ENCODE peak calls at places on chromosome 14, in seven cellular contexts. M is aorta; H is heart right ventricle; P is left lung; S is colonic mucosa; Z is CD8-positive, alpha-beta memory T cell; E is transverse colon. W is an unnamed sample. For H3K4me1, the result is how much of the 10 kb centered on the place peaks cover.

GRCh38 chr14:75690010-75690409 is 29.0 kb downstream of the TTLL5 start:
- DNase-seq in S (no peak), H (no peak), P (no peak), E (no peak), M (no peak), Z (no peak), W (no peak)

GRCh38 chr14:52583544-52583943 is 30.9 kb downstream of the GPR137C start:
- DNase-seq in H (no peak), M (no peak), Z (no peak), E (no peak), S (no peak), P (no peak), W (no peak)

GRCh38 chr14:58640959-58641358 is 3.2 kb downstream of the DACT1 start:
- DNase-seq in E (no peak), Z (no peak), H (no peak), S (no peak), M (no peak), P (no peak), W (no peak)

GRCh38 chr14:87547536-87547935 is 445.4 kb downstream of the GALC start:
- DNase-seq in S (no peak), Z (no peak), P (no peak), E (no peak), M (no peak), H (no peak), W (no peak)

GRCh38 chr14:54188036-54188666 is 208.7 kb upstream of the CDKN3 start:
- DNase-seq in H (no peak), M (no peak), Z (no peak), S (no peak), P (no peak), E (no peak), W (no peak)

GRCh38 chr14:68796418-68797101 is 3.7 kb upstream of the ZFP36L1 start:
- DNase-seq in E (no peak), P (no peak), H (no peak), Z (no peak), M (no peak), S (no peak), W (no peak)

GRCh38 chr14:34874386-34875030 is 652 bp downstream of the BAZ1A start:
- DNase-seq in S (peak), E (peak), H (peak), M (peak), Z (peak), P (peak), W (peak)

GRCh38 chr14:76784881-76785280 is 23.6 kb downstream of the VASH1 start:
- DNase-seq in M (peak), E (peak), S (peak), P (peak), H (peak), Z (peak), W (peak)

GRCh38 chr14:99233222-99234035 is 38.6 kb downstream of the BCL11B start:
- DNase-seq in S (no peak), M (peak), Z (no peak), P (no peak), H (no peak), E (no peak), W (no peak)

GRCh38 chr14:68268719-68269118 is 449.1 kb downstream of the RAD51B start:
- DNase-seq in S (no peak), E (no peak), H (no peak), Z (no peak), P (no peak), M (no peak), W (peak)

GRCh38 chr14:38721822-38722431 is 381.1 kb downstream of the SEC23A start:
- DNase-seq in E (peak), P (peak), S (peak), H (peak), Z (no peak), M (peak), W (peak)

GRCh38 chr14:37622231-37622923 is 26.9 kb downstream of the TTC6 start:
- DNase-seq in E (no peak), S (no peak), Z (no peak), H (no peak), P (no peak), M (no peak), W (peak)

GRCh38 chr14:103233328-103233727 is 100.7 kb upstream of the EIF5 start:
- DNase-seq in M (no peak), S (no peak), P (no peak), H (no peak), Z (no peak), E (no peak), W (no peak)

GRCh38 chr14:85131523-85131922 is 398.4 kb upstream of the FLRT2 start:
- DNase-seq in Z (no peak), M (no peak), S (no peak), P (peak), H (no peak), E (no peak), W (no peak)

GRCh38 chr14:101716077-101716950 is 45.2 kb upstream of the PPP2R5C start:
- DNase-seq in E (no peak), M (no peak), S (peak), Z (no peak), P (no peak), H (no peak), W (no peak)

GRCh38 chr14:84112589-84112988 is 1417.4 kb upstream of the FLRT2 start:
- DNase-seq in M (no peak), H (no peak), S (no peak), E (no peak), P (no peak), Z (no peak), W (no peak)

GRCh38 chr14:92615451-92615850 is 101.9 kb downstream of the RIN3 start:
- DNase-seq in P (no peak), M (no peak), S (no peak), E (no peak), H (no peak), Z (peak), W (no peak)

GRCh38 chr14:99609245-99610117 is 5.5 kb upstream of the CCDC85C start:
- DNase-seq in P (no peak), M (no peak), S (no peak), Z (no peak), H (no peak), E (peak), W (no peak)

GRCh38 chr14:101119830-101120571 is 216.5 kb upstream of the RTL1 start:
- DNase-seq in Z (no peak), P (peak), S (peak), E (no peak), M (no peak), H (no peak), W (no peak)

GRCh38 chr14:64683264-64683663 is 21.0 kb upstream of the PLEKHG3 start:
- DNase-seq in P (no peak), S (no peak), E (no peak), M (no peak), Z (no peak), H (no peak), W (no peak)

GRCh38 chr14:64725879-64726584 is 21.8 kb downstream of the PLEKHG3 start:
- DNase-seq in S (no peak), M (peak), H (no peak), E (no peak), Z (no peak), P (no peak), W (no peak)

GRCh38 chr14:51538973-51539372 is 112.7 kb upstream of the FRMD6 start:
- DNase-seq in P (no peak), M (no peak), S (no peak), E (no peak), Z (no peak), H (no peak), W (no peak)

GRCh38 chr14:88204221-88204620 is 118.8 kb downstream of the KCNK10 start:
- DNase-seq in S (peak), H (no peak), M (no peak), Z (no peak), P (no peak), E (peak), W (no peak)

GRCh38 chr14:20934148-20934762 is 21.0 kb upstream of the RNASE2 start:
- DNase-seq in M (peak), Z (peak), H (peak), P (no peak), E (peak), S (no peak), W (peak)

GRCh38 chr14:58832010-58832409 is 194.2 kb downstream of the DACT1 start:
- DNase-seq in Z (no peak), M (no peak), P (no peak), S (no peak), H (no peak), E (peak), W (no peak)

GRCh38 chr14:97442363-97442762 is 645.2 kb downstream of the VRK1 start:
- DNase-seq in M (no peak), E (no peak), P (no peak), Z (no peak), S (no peak), H (no peak), W (no peak)

GRCh38 chr14:69519253-69519661 is 34.7 kb downstream of the PLEKHD1 start:
- DNase-seq in S (no peak), H (no peak), E (no peak), Z (no peak), M (no peak), P (no peak), W (no peak)

GRCh38 chr14:35387209-35387608 is 17.3 kb downstream of the NFKBIA start:
- DNase-seq in H (no peak), M (no peak), E (no peak), P (no peak), S (no peak), Z (no peak), W (no peak)

GRCh38 chr14:21923820-21924219 is 250.2 kb upstream of the OR4E1 start:
- DNase-seq in S (no peak), M (no peak), E (no peak), Z (peak), H (no peak), P (no peak), W (no peak)

GRCh38 chr14:63178912-63179311 is 25.3 kb upstream of the RHOJ start:
- DNase-seq in P (no peak), E (no peak), M (no peak), Z (no peak), S (no peak), H (no peak), W (no peak)

GRCh38 chr14:38616959-38617358 is 361.1 kb upstream of the CLEC14A start:
- DNase-seq in Z (no peak), H (no peak), P (peak), M (no peak), E (no peak), S (no peak), W (no peak)

GRCh38 chr14:23694085-23694975 is 58.2 kb downstream of the DHRS2 start:
- DNase-seq in S (no peak), Z (no peak), M (no peak), E (no peak), H (no peak), P (no peak), W (peak)

GRCh38 chr14:52825085-52825484 is 33.7 kb upstream of the GNPNAT1 start:
- DNase-seq in H (no peak), S (no peak), Z (no peak), M (no peak), P (no peak), E (no peak), W (no peak)

GRCh38 chr14:69237142-69237541 is 22.8 kb upstream of the GALNT16 start:
- DNase-seq in H (no peak), M (no peak), P (no peak), Z (no peak), E (no peak), S (no peak), W (no peak)

GRCh38 chr14:100341301-100342031 is 18.3 kb downstream of the SLC25A47 start:
- DNase-seq in P (peak), Z (no peak), H (no peak), E (no peak), M (peak), S (no peak), W (peak)

GRCh38 chr14:85416771-85417170 is 113.2 kb upstream of the FLRT2 start:
- DNase-seq in E (no peak), H (no peak), S (no peak), P (no peak), Z (no peak), M (no peak), W (no peak)

GRCh38 chr14:97298775-97299174 is 501.6 kb downstream of the VRK1 start:
- DNase-seq in Z (no peak), P (no peak), M (no peak), H (no peak), S (no peak), E (no peak), W (no peak)

DNA sequence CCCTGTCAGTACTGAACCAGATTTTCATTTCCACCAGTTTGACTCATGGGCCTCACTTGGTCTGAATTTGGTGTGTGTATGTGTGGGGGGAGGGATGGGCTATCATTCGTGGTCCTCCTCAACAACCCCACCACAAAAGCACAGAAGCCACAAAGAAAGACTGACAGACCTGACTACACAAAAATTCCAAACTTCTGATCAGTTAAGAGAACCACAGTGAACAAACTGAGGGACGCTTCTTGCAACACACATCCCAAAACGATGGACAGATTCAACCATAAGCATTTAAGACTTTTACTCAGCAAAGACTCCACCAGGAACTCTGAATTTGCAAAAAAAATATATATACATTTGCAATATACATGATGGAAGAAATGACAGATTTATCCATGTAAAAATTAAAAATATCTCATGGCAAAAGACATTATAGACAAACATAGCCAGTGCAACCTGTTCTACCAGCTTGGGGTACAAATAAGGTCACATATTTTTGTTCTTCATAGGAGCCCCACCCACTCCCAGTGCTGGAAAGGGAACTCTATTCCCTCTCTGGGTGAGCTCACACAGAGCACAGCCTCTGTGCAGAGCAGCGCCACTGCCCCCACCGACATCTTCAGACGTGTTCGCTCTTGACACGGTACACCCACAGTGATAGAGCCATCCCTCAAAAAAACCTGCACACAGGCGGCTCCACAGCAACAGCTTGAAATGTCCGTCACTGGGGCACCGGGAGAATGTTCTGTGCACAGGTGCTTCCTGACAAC is 49.7 kb downstream of the JAG2 start:
- DNase-seq in M (peak), E (no peak), S (no peak), H (no peak), Z (no peak), P (peak), W (no peak)
- H3K4me1 ChIP-seq in M (under half), E (under half), S (under half), H (under half), Z (under half), P (under half), W (under half)

GRCh38 chr14:32697114-32697513 is 241.6 kb upstream of the NPAS3 start:
- DNase-seq in Z (no peak), H (no peak), P (no peak), M (no peak), S (no peak), E (no peak), W (no peak)

GRCh38 chr14:32696325-32697101 is 242.2 kb upstream of the NPAS3 start:
- DNase-seq in E (no peak), H (no peak), P (no peak), M (no peak), Z (no peak), S (no peak), W (no peak)

GRCh38 chr14:32694795-32695449 is 243.8 kb upstream of the NPAS3 start:
- DNase-seq in Z (no peak), E (no peak), S (no peak), H (no peak), M (no peak), P (no peak), W (no peak)

GRCh38 chr14:32698831-32699230 is 239.8 kb upstream of the NPAS3 start:
- DNase-seq in H (no peak), S (no peak), E (no peak), M (no peak), Z (no peak), P (no peak), W (no peak)

GRCh38 chr14:32697704-32698103 is 241.0 kb upstream of the NPAS3 start:
- DNase-seq in S (no peak), P (no peak), E (no peak), Z (no peak), H (no peak), M (no peak), W (peak)
- H3K4me1 ChIP-seq in S (under half), P (under half), E (under half), Z (under half), H (under half), M (under half), W (under half)

DNA sequence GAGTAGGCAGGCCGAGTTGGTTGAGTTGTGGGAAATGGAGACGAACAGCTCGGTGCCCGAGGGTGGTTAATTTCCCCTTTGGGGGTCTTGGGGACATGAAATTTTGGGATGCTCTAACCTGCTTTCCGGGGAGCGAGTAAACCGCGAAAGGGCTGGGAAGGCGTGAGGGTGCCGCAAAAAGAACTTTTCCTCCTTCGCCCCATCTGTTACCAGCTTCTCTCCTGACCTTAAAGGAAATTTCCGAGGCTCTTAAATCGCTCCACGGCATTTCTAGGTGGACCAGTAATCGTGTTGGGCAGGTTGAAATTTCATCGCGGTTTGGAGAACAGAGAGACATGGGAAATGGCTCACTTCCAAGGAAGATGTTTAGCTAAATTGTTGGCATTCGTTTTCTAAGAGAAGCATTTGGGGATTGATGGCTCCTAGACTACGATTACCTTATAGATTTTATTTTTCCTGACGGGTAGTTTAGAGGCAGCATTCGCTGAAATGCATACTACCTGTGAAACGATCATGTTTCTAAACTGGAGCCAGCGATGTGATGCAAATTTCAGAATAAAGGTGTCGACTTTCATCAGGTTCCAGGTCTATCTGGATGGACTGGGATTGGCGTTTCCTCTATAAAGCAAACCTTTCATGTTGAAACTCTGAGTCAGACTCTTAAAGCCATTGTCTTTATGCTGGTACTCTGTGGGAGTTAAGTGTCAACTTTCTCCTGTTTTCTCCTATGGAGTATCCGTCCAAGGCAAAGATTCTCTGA is 414.5 kb downstream of the PCNX1 start:
- DNase-seq in M (no peak), H (no peak), P (no peak), E (no peak), S (peak), Z (no peak), W (peak)
- H3K4me1 ChIP-seq in M (under half), H (under half), P (half or more), E (under half), S (under half), Z (under half), W (under half)

GRCh38 chr14:105068818-105069217 is 3.6 kb upstream of the GPR132 start:
- DNase-seq in E (no peak), P (no peak), Z (no peak), M (no peak), S (no peak), H (no peak), W (no peak)
- H3K4me1 ChIP-seq in E (under half), P (half or more), Z (half or more), M (under half), S (under half), H (under half), W (under half)

GRCh38 chr14:93963692-93964091 is 12.7 kb downstream of the ASB2 start:
- DNase-seq in Z (no peak), P (no peak), E (no peak), M (no peak), H (no peak), S (no peak), W (no peak)

GRCh38 chr14:93964820-93965286 is 11.5 kb downstream of the ASB2 start:
- DNase-seq in P (no peak), E (no peak), Z (no peak), M (no peak), S (no peak), H (no peak), W (no peak)

GRCh38 chr14:93964281-93964680 is 12.1 kb downstream of the ASB2 start:
- DNase-seq in P (no peak), H (no peak), E (no peak), Z (no peak), S (no peak), M (no peak), W (no peak)

GRCh38 chr14:93965968-93966474 is 10.3 kb downstream of the ASB2 start:
- DNase-seq in M (no peak), S (no peak), Z (no peak), E (no peak), H (no peak), P (no peak), W (no peak)

DNA sequence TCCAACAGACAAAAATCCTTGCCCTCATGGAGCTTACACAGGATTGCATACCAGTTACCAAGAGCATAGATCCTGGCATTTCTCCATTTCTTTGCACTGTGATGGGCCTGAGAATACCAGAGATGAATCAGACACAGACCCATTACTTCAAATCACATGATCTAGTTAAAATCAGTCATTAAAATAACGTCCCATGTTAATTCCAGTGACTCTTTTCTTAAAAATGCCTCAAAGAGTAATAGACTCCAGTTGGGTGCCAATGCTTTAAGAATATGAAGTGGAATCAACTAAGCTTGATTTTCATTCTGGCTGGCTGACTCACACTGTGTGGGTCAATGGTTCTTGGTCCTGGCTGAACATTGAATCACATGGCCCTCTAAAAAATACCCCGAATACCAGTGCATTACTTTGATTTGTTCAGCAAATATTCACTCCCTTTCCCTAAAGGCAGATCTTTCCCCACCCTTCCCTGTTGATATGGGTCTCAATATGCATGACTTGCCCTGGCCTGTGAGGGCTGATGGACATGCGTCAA is 11.0 kb downstream of the ASB2 start:
- DNase-seq in H (no peak), S (no peak), E (no peak), P (no peak), Z (no peak), M (no peak), W (no peak)
- H3K4me1 ChIP-seq in H (half or more), S (under half), E (under half), P (under half), Z (under half), M (under half), W (under half)